ENCODE peak calls at places on chromosomes 12 and 14, in six cellular contexts. G is stomach, A is fibroblast of the aortic adventitia, W is BE2C, P is prostate gland, B is AG10803. K is an unnamed sample.

GRCh38 chr14:51479584-51480305 is 172.0 kb upstream of the FRMD6 start:
- DNase-seq in B (peak), A (peak), G (no peak), W (no peak), P (no peak), K (no peak)

GRCh38 chr12:23536293-23536692 is 413.2 kb downstream of the SOX5 start:
- DNase-seq in G (no peak), P (no peak), W (no peak), A (no peak), B (no peak), K (no peak)

GRCh38 chr12:39239484-39240143 is 203.3 kb downstream of the KIF21A start:
- DNase-seq in A (no peak), W (no peak), G (no peak), P (no peak), B (no peak), K (no peak)

GRCh38 chr12:29516431-29516875 is 19.0 kb upstream of the OVCH1 start:
- DNase-seq in P (no peak), B (peak), A (peak), G (no peak), W (no peak), K (peak)

GRCh38 chr14:100297320-100298300 is 8.6 kb downstream of the SLC25A29 start:
- DNase-seq in A (peak), G (peak), W (no peak), B (peak), P (peak), K (peak)

GRCh38 chr12:62282375-62282774 is 22.2 kb downstream of the USP15 start:
- DNase-seq in W (no peak), A (peak), B (no peak), G (no peak), P (no peak), K (no peak)

GRCh38 chr14:53951661-53952265 is 4.9 kb downstream of the BMP4 start:
- DNase-seq in B (no peak), W (no peak), P (no peak), A (no peak), G (no peak), K (peak)

GRCh38 chr12:113056631-113057488 is at the start of gene DTX1:
- DNase-seq in A (no peak), W (no peak), B (no peak), P (no peak), G (no peak), K (no peak)

GRCh38 chr12:99959549-99960170 is 25.1 kb downstream of the ANKS1B start:
- DNase-seq in G (no peak), P (no peak), A (peak), B (peak), W (no peak), K (peak)

GRCh38 chr14:70330596-70330995 is 28.9 kb downstream of the COX16 start:
- DNase-seq in B (no peak), A (no peak), P (no peak), W (no peak), G (no peak), K (no peak)

GRCh38 chr12:47912575-47912974 is 7.8 kb upstream of the VDR start:
- DNase-seq in B (no peak), W (no peak), G (no peak), A (no peak), P (no peak), K (no peak)

GRCh38 chr12:50506753-50507473 is 2.1 kb downstream of the DIP2B start:
- DNase-seq in A (peak), G (no peak), B (no peak), P (no peak), W (no peak), K (peak)
- H3K4me3 ChIP-seq in A (peak), G (no peak), B (peak), P (no peak), W (no peak), K (peak)

GRCh38 chr14:64388533-64389243 is 535 bp downstream of the MTHFD1 start:
- DNase-seq in W (peak), A (peak), G (peak), B (peak), P (peak), K (no peak)

GRCh38 chr14:64394973-64395633 is 7.0 kb downstream of the MTHFD1 start:
- DNase-seq in W (no peak), A (no peak), B (no peak), G (no peak), P (no peak), K (no peak)

GRCh38 chr14:64394423-64394822 is 6.3 kb downstream of the MTHFD1 start:
- DNase-seq in W (no peak), G (no peak), B (no peak), A (no peak), P (no peak), K (no peak)

GRCh38 chr14:64391113-64391725 is 3.1 kb downstream of the MTHFD1 start:
- DNase-seq in A (no peak), W (no peak), B (no peak), G (no peak), P (no peak), K (no peak)

DNA sequence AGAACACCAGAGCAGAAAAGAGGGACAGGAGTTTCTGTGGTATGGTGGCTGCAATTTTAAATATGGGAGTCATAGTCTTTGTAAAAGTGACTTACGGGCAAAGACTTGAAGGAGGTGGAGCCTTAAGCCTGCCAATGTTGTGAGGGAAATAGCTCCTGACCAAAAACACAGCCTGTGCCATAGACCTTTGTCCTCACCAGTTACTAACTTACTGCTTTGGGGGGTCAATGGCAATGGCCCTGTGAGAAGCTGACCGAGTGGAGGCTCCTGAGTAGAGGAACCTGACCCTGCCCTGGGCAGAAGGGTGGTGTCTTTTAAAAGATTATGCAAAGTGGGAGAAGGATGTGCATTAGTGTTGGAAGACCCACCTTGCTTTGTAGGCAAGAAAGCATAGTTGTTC is 3.8 kb downstream of the MTHFD1 start:
- DNase-seq in G (no peak), B (no peak), W (no peak), A (no peak), P (no peak), K (no peak)
- H3K4me3 ChIP-seq in G (no peak), B (no peak), W (no peak), A (no peak), P (no peak), K (no peak)

GRCh38 chr14:20632831-20633771 is 8.4 kb downstream of the OR6S1 start:
- DNase-seq in A (peak), B (peak), W (peak), P (no peak), G (peak), K (peak)
- H3K4me3 ChIP-seq in A (peak), B (peak), W (peak), P (peak), G (peak), K (no peak)

DNA sequence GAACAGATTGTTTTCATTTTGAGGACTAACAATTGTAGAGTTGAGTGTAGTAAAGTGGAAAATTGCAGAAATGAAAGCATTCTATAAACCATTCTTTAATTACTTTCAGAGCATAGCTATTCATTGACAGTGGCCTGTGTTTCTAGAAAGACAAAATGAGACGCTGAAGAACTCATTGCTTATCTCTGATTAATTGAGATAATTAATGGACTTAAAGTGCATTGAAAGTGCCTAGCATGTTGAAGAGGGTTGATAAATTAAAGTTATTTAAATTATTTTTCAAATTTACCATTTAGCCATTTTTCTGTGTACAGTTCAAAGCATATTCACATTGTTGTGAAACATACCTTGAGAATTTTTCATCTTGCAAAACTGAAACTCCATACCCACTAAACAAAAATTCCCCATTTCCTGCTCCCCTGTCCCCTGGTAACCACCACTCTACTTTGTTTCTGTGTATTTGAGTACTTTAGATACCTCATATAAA is 57.4 kb downstream of the DAAM1 start:
- DNase-seq in A (no peak), P (no peak), G (no peak), W (no peak), B (no peak), K (no peak)
- H3K4me3 ChIP-seq in A (no peak), P (no peak), G (no peak), W (no peak), B (no peak), K (no peak)

GRCh38 chr12:102010265-102010994 is 51.4 kb downstream of the WASHC3 start:
- DNase-seq in B (no peak), A (no peak), W (no peak), G (no peak), P (no peak), K (no peak)
- H3K4me3 ChIP-seq in B (no peak), A (no peak), W (no peak), G (no peak), P (no peak), K (no peak)

GRCh38 chr14:96362965-96363750 is at the start of the genes ATG2B and GSKIP:
- DNase-seq in G (peak), A (peak), P (peak), B (peak), W (peak), K (peak)

GRCh38 chr14:96368534-96368933 is 5.2 kb downstream of the GSKIP start:
- DNase-seq in B (no peak), W (no peak), G (no peak), P (no peak), A (no peak), K (no peak)

GRCh38 chr14:96362071-96362964 is 823 bp downstream of the ATG2B start:
- DNase-seq in W (no peak), A (peak), P (peak), G (peak), B (peak), K (peak)

GRCh38 chr14:96363751-96364336 is 518 bp downstream of the GSKIP start:
- DNase-seq in P (peak), G (peak), A (peak), W (peak), B (peak), K (peak)

GRCh38 chr14:96364911-96365310 is 1.6 kb downstream of the GSKIP start:
- DNase-seq in G (no peak), P (no peak), W (no peak), A (no peak), B (no peak), K (no peak)
- H3K4me3 ChIP-seq in G (no peak), P (no peak), W (peak), A (peak), B (peak), K (no peak)

K was measured in endothelial cell of umbilical vein.